ENCODE peak calls at places on chromosomes 6 and 20, in seven cellular contexts. R is NCI-H2081; Z is occipital lobe; A is activated naive CD8-positive, alpha-beta T cell treated with anti-CD3 and anti-CD28 coated beads for 36 hours; W is cardiac fibroblast; X is globus pallidus; O is CD8-positive, alpha-beta memory T cell. B is an unnamed sample.

GRCh38 chr6:133241088-133241900 is at the start of gene EYA4:
- DNase-seq in R (peak; percentile 26), Z (no peak), A (no peak), W (peak; percentile 26), X (peak; percentile 41), O (no peak), B (no peak)

GRCh38 chr20:44584103-44584690 is 1.8 kb downstream of the PKIG start:
- DNase-seq in R (no peak), Z (no peak), A (no peak), W (no peak), X (no peak), O (no peak), B (no peak)

GRCh38 chr6:154447929-154448328 is 62.6 kb downstream of the CNKSR3 start:
- DNase-seq in R (peak; percentile 48), Z (no peak), A (no peak), W (peak; percentile 78), X (no peak), O (no peak), B (no peak)

GRCh38 chr6:165844232-165844631 is 181.2 kb upstream of the PDE10A start:
- DNase-seq in R (no peak), Z (no peak), A (no peak), W (no peak), X (no peak), O (no peak), B (peak; percentile 55)

GRCh38 chr20:20551409-20551808 is 161.0 kb downstream of the RALGAPA2 start:
- DNase-seq in R (peak; percentile 90), Z (no peak), A (no peak), W (no peak), X (no peak), O (no peak), B (no peak)

GRCh38 chr6:152863618-152864326 is 113.2 kb downstream of the VIP start:
- DNase-seq in R (peak; percentile 32), Z (peak; percentile 6), A (peak; percentile 23), W (peak; percentile 85), X (peak; percentile 62), O (peak; percentile 39), B (no peak)

GRCh38 chr6:139820191-139820590 is 445.7 kb upstream of the CITED2 start:
- DNase-seq in R (no peak), Z (no peak), A (no peak), W (peak; percentile 41), X (no peak), O (no peak), B (no peak)

GRCh38 chr6:151391021-151391470 is 313 bp downstream of the ZBTB2 start:
- DNase-seq in R (peak; percentile 52), Z (peak; percentile 68), A (peak; percentile 81), W (peak; percentile 81), X (peak; percentile 63), O (peak; percentile 84), B (peak; percentile 88)

GRCh38 chr20:22106308-22106938 is 401.0 kb downstream of the PAX1 start:
- DNase-seq in R (peak; percentile 55), Z (no peak), A (no peak), W (no peak), X (peak; percentile 24), O (no peak), B (no peak)

GRCh38 chr6:35049885-35050284 is 91.3 kb downstream of the TCP11 start:
- DNase-seq in R (peak; percentile 42), Z (peak; percentile 53), A (no peak), W (peak; percentile 66), X (peak; percentile 91), O (no peak), B (peak; percentile 50)

GRCh38 chr6:122789862-122790739 is 1.0 kb downstream of the SMPDL3A start:
- DNase-seq in R (no peak), Z (peak; percentile 56), A (peak; percentile 40), W (peak; percentile 28), X (peak; percentile 37), O (no peak), B (no peak)

B was measured in caudate nucleus.